ENCODE peak calls at places on chromosomes 1 and 21, in ten cellular contexts. One of them, this sample, is unnamed.
A peak's percentile ranks its signal among the peaks of the same experiment; 100 is the strongest.

GRCh38 chr1:28428012-28428411 is 58.5 kb downstream of the PHACTR4 start:
- DNase-seq in CD4-positive, alpha-beta T cell: no peak
- DNase-seq in astrocyte of the spinal cord: no peak
- DNase-seq in Calu3: no peak
- DNase-seq in GM06990: no peak
- DNase-seq in coronary artery: no peak
- DNase-seq in LNCaP clone FGC: no peak
- DNase-seq in HepG2: no peak
- DNase-seq in HFF-Myc: no peak
- DNase-seq in BE2C: no peak
- DNase-seq in this sample: no peak

GRCh38 chr1:53327183-53327941 is 508 bp downstream of the LRP8 start:
- DNase-seq in CD4-positive, alpha-beta T cell: peak; percentile 36
- DNase-seq in astrocyte of the spinal cord: peak; percentile 20
- DNase-seq in Calu3: peak; percentile 41
- DNase-seq in GM06990: peak; percentile 78
- DNase-seq in coronary artery: no peak
- DNase-seq in LNCaP clone FGC: no peak
- DNase-seq in HepG2: peak; percentile 15
- DNase-seq in HFF-Myc: no peak
- DNase-seq in BE2C: peak; percentile 61
- DNase-seq in this sample: peak; percentile 81

GRCh38 chr1:12609469-12610003 is 8.5 kb downstream of the DHRS3 start:
- DNase-seq in CD4-positive, alpha-beta T cell: no peak
- DNase-seq in astrocyte of the spinal cord: no peak
- DNase-seq in Calu3: no peak
- DNase-seq in GM06990: no peak
- DNase-seq in coronary artery: no peak
- DNase-seq in LNCaP clone FGC: no peak
- DNase-seq in HepG2: no peak
- DNase-seq in HFF-Myc: no peak
- DNase-seq in BE2C: no peak
- DNase-seq in this sample: no peak

GRCh38 chr1:55071477-55071876 is 32.1 kb downstream of the PCSK9 start:
- DNase-seq in CD4-positive, alpha-beta T cell: no peak
- DNase-seq in astrocyte of the spinal cord: peak; percentile 47
- DNase-seq in Calu3: peak; percentile 42
- DNase-seq in GM06990: no peak
- DNase-seq in coronary artery: no peak
- DNase-seq in LNCaP clone FGC: peak; percentile 22
- DNase-seq in HepG2: peak; percentile 72
- DNase-seq in HFF-Myc: no peak
- DNase-seq in BE2C: no peak
- DNase-seq in this sample: no peak

GRCh38 chr1:213977486-213977842 is 10.3 kb upstream of the PROX1 start:
- DNase-seq in CD4-positive, alpha-beta T cell: no peak
- DNase-seq in astrocyte of the spinal cord: peak; percentile 39
- DNase-seq in Calu3: no peak
- DNase-seq in GM06990: no peak
- DNase-seq in coronary artery: no peak
- DNase-seq in LNCaP clone FGC: no peak
- DNase-seq in HepG2: peak; percentile 54
- DNase-seq in HFF-Myc: no peak
- DNase-seq in BE2C: no peak
- DNase-seq in this sample: no peak

GRCh38 chr1:7975212-7975865 is 13.8 kb downstream of the PARK7 start:
- DNase-seq in CD4-positive, alpha-beta T cell: no peak
- DNase-seq in astrocyte of the spinal cord: peak; percentile 77
- DNase-seq in Calu3: peak; percentile 83
- DNase-seq in GM06990: no peak
- DNase-seq in coronary artery: peak; percentile 81
- DNase-seq in LNCaP clone FGC: peak; percentile 89
- DNase-seq in HepG2: peak; percentile 76
- DNase-seq in HFF-Myc: peak; percentile 61
- DNase-seq in BE2C: peak; percentile 58
- DNase-seq in this sample: peak; percentile 83

GRCh38 chr1:5895446-5896406 is 96.5 kb downstream of the NPHP4 start:
- DNase-seq in CD4-positive, alpha-beta T cell: no peak
- DNase-seq in astrocyte of the spinal cord: no peak
- DNase-seq in Calu3: no peak
- DNase-seq in GM06990: no peak
- DNase-seq in coronary artery: no peak
- DNase-seq in LNCaP clone FGC: no peak
- DNase-seq in HepG2: no peak
- DNase-seq in HFF-Myc: no peak
- DNase-seq in BE2C: no peak
- DNase-seq in this sample: no peak

GRCh38 chr1:190373705-190374336 is 103.8 kb downstream of the BRINP3 start:
- DNase-seq in CD4-positive, alpha-beta T cell: no peak
- DNase-seq in astrocyte of the spinal cord: peak; percentile 14
- DNase-seq in Calu3: peak; percentile 8
- DNase-seq in GM06990: no peak
- DNase-seq in coronary artery: no peak
- DNase-seq in LNCaP clone FGC: peak; percentile 30
- DNase-seq in HepG2: peak; percentile 15
- DNase-seq in HFF-Myc: no peak
- DNase-seq in BE2C: no peak
- DNase-seq in this sample: no peak

GRCh38 chr1:223742861-223743517 is 30.6 kb downstream of the CAPN2 start:
- DNase-seq in CD4-positive, alpha-beta T cell: no peak
- DNase-seq in astrocyte of the spinal cord: no peak
- DNase-seq in Calu3: no peak
- DNase-seq in GM06990: no peak
- DNase-seq in coronary artery: no peak
- DNase-seq in LNCaP clone FGC: no peak
- DNase-seq in HepG2: no peak
- DNase-seq in HFF-Myc: no peak
- DNase-seq in BE2C: no peak
- DNase-seq in this sample: peak; percentile 34

GRCh38 chr1:27405074-27405473 is 12.7 kb downstream of the GPR3 start:
- DNase-seq in CD4-positive, alpha-beta T cell: no peak
- DNase-seq in astrocyte of the spinal cord: peak; percentile 88
- DNase-seq in Calu3: no peak
- DNase-seq in GM06990: no peak
- DNase-seq in coronary artery: no peak
- DNase-seq in LNCaP clone FGC: no peak
- DNase-seq in HepG2: no peak
- DNase-seq in HFF-Myc: no peak
- DNase-seq in BE2C: no peak
- DNase-seq in this sample: peak; percentile 35

GRCh38 chr1:41314781-41315481 is 46.3 kb upstream of the FOXO6 start:
- DNase-seq in CD4-positive, alpha-beta T cell: no peak
- DNase-seq in astrocyte of the spinal cord: no peak
- DNase-seq in Calu3: no peak
- DNase-seq in GM06990: no peak
- DNase-seq in coronary artery: no peak
- DNase-seq in LNCaP clone FGC: no peak
- DNase-seq in HepG2: no peak
- DNase-seq in HFF-Myc: no peak
- DNase-seq in BE2C: no peak
- DNase-seq in this sample: no peak

GRCh38 chr21:39016740-39017315 is 166.4 kb downstream of the PSMG1 start:
- DNase-seq in CD4-positive, alpha-beta T cell: no peak
- DNase-seq in astrocyte of the spinal cord: no peak
- DNase-seq in Calu3: no peak
- DNase-seq in GM06990: no peak
- DNase-seq in coronary artery: no peak
- DNase-seq in LNCaP clone FGC: no peak
- DNase-seq in HepG2: no peak
- DNase-seq in HFF-Myc: peak; percentile 19
- DNase-seq in BE2C: no peak
- DNase-seq in this sample: no peak

GRCh38 chr1:193846881-193847280 is 660.5 kb upstream of the B3GALT2 start:
- DNase-seq in CD4-positive, alpha-beta T cell: no peak
- DNase-seq in astrocyte of the spinal cord: peak; percentile 1
- DNase-seq in Calu3: no peak
- DNase-seq in GM06990: no peak
- DNase-seq in coronary artery: no peak
- DNase-seq in LNCaP clone FGC: no peak
- DNase-seq in HepG2: no peak
- DNase-seq in HFF-Myc: no peak
- DNase-seq in BE2C: no peak
- DNase-seq in this sample: no peak

GRCh38 chr1:193850745-193851144 is 664.3 kb upstream of the B3GALT2 start:
- DNase-seq in CD4-positive, alpha-beta T cell: no peak
- DNase-seq in astrocyte of the spinal cord: peak; percentile 2
- DNase-seq in Calu3: no peak
- DNase-seq in GM06990: no peak
- DNase-seq in coronary artery: no peak
- DNase-seq in LNCaP clone FGC: no peak
- DNase-seq in HepG2: no peak
- DNase-seq in HFF-Myc: no peak
- DNase-seq in BE2C: no peak
- DNase-seq in this sample: no peak

DNA sequence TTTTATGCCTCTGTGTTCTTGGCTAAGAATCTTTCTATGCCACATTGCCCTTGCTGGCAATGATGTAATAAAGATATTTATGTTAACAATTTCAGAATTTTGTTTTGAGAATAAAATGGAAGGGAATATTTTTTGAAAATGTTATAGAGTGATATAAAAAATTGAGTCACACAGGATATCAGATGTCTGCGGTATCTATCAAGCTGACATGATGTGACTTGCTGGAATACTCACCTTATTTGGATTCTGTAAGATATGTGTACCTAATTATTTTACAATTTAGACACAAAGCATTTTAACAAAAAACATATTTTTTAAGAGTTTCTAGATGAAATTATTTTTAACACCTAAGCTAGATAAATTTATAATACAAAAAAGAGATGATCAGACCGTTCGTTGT is 660.0 kb upstream of the B3GALT2 start:
- DNase-seq in CD4-positive, alpha-beta T cell: no peak
- DNase-seq in astrocyte of the spinal cord: no peak
- DNase-seq in Calu3: no peak
- DNase-seq in GM06990: no peak
- DNase-seq in coronary artery: no peak
- DNase-seq in LNCaP clone FGC: no peak
- DNase-seq in HepG2: no peak
- DNase-seq in HFF-Myc: no peak
- DNase-seq in BE2C: no peak
- DNase-seq in this sample: no peak
- TF ChIP-seq CTCF in CD4-positive, alpha-beta T cell: no peak
- TF ChIP-seq CTCF in astrocyte of the spinal cord: no peak
- TF ChIP-seq CTCF in Calu3: no peak
- TF ChIP-seq CTCF in GM06990: no peak
- TF ChIP-seq CTCF in coronary artery: no peak
- TF ChIP-seq CTCF in LNCaP clone FGC: no peak
- TF ChIP-seq CTCF in HepG2: no peak
- TF ChIP-seq CTCF in HFF-Myc: no peak
- TF ChIP-seq CTCF in BE2C: no peak
- TF ChIP-seq CTCF in this sample: no peak

DNA sequence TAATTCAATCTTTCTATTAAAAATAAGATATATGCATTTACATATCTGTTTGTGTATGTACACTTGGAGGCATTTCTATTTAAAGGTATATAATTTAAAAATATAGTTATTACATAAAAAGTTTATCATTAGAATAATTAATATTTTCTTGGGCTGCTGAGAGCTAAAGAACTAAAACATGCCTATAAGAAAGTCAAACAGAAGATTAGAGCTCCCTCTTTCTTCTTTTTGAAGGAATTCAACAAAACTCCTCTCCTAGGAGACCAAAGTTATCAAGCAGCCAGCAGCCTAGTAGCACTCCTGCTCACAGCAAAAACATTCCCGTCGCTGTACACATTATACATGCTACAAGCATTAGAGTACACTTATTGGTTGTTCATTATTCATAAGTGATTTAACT is 216.5 kb downstream of the VAV3 start:
- DNase-seq in CD4-positive, alpha-beta T cell: no peak
- DNase-seq in astrocyte of the spinal cord: peak; percentile 28
- DNase-seq in Calu3: no peak
- DNase-seq in GM06990: no peak
- DNase-seq in coronary artery: no peak
- DNase-seq in LNCaP clone FGC: no peak
- DNase-seq in HepG2: peak; percentile 32
- DNase-seq in HFF-Myc: no peak
- DNase-seq in BE2C: no peak
- DNase-seq in this sample: no peak
- TF ChIP-seq CTCF in CD4-positive, alpha-beta T cell: no peak
- TF ChIP-seq CTCF in astrocyte of the spinal cord: peak; percentile 39
- TF ChIP-seq CTCF in Calu3: no peak
- TF ChIP-seq CTCF in GM06990: peak; percentile 23
- TF ChIP-seq CTCF in coronary artery: no peak
- TF ChIP-seq CTCF in LNCaP clone FGC: peak; percentile 50
- TF ChIP-seq CTCF in HepG2: peak; percentile 58
- TF ChIP-seq CTCF in HFF-Myc: peak; percentile 5
- TF ChIP-seq CTCF in BE2C: peak; percentile 50
- TF ChIP-seq CTCF in this sample: no peak

DNA sequence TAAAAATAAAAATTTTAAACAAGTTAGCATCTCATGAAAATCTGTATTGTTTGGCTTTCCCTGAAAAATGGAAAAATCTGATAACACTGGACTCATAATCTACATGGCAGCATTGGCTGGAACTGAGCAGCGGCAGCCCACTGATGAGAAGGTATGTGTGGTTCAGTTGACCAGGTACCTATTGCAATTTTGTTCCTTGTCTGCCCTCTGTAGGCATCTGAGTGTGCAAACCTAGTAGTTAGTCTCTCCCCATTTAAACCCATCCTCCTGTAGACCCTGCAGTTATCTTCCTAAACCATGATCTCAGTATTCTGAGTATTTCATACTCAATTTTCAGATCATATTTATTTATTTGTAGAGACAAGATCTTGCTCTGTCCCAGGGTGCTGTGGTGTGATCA is 59.4 kb upstream of the SERBP1 start:
- DNase-seq in CD4-positive, alpha-beta T cell: no peak
- DNase-seq in astrocyte of the spinal cord: peak; percentile 19
- DNase-seq in Calu3: no peak
- DNase-seq in GM06990: no peak
- DNase-seq in coronary artery: no peak
- DNase-seq in LNCaP clone FGC: no peak
- DNase-seq in HepG2: peak; percentile 36
- DNase-seq in HFF-Myc: no peak
- DNase-seq in BE2C: no peak
- DNase-seq in this sample: no peak
- TF ChIP-seq CTCF in CD4-positive, alpha-beta T cell: no peak
- TF ChIP-seq CTCF in astrocyte of the spinal cord: peak; percentile 38
- TF ChIP-seq CTCF in Calu3: no peak
- TF ChIP-seq CTCF in GM06990: peak; percentile 38
- TF ChIP-seq CTCF in coronary artery: no peak
- TF ChIP-seq CTCF in LNCaP clone FGC: peak; percentile 55
- TF ChIP-seq CTCF in HepG2: peak; percentile 63
- TF ChIP-seq CTCF in HFF-Myc: no peak
- TF ChIP-seq CTCF in BE2C: no peak
- TF ChIP-seq CTCF in this sample: no peak

DNA sequence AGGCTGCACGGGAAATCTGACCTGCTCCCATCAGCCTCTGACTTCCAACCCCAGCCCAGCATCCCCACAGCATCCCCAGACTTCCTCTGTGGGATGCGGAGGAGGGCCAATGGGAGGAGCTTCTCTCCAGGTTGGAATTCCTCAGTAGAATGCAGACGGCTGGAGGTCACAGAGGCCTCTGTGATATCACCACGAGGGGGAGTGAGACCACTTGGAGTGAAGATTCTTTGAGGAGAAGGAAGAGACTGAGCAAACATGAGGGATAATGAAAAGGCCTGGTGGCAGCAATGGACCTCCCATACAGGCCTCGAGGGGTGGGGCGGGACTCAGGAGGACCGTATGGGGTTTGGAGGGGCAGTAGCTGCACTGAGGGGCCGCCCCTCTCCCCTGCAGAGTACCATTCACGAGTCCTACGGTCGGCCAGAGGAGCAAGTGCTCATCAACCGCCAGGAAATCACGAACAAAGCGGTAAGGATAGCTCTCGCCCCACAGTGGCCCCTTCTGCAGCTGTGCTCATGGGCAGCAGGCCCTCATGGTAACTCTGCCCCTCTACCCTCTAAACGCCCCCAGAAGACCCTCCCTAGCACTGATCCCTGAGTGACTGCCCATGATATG is at the start of gene CATSPER4:
- DNase-seq in CD4-positive, alpha-beta T cell: peak; percentile 17
- DNase-seq in astrocyte of the spinal cord: no peak
- DNase-seq in Calu3: no peak
- DNase-seq in GM06990: no peak
- DNase-seq in coronary artery: no peak
- DNase-seq in LNCaP clone FGC: no peak
- DNase-seq in HepG2: peak; percentile 54
- DNase-seq in HFF-Myc: no peak
- DNase-seq in BE2C: peak; percentile 28
- DNase-seq in this sample: peak; percentile 46
- TF ChIP-seq CTCF in CD4-positive, alpha-beta T cell: no peak
- TF ChIP-seq CTCF in astrocyte of the spinal cord: peak; percentile 26
- TF ChIP-seq CTCF in Calu3: no peak
- TF ChIP-seq CTCF in GM06990: peak; percentile 21
- TF ChIP-seq CTCF in coronary artery: no peak
- TF ChIP-seq CTCF in LNCaP clone FGC: no peak
- TF ChIP-seq CTCF in HepG2: peak; percentile 68
- TF ChIP-seq CTCF in HFF-Myc: no peak
- TF ChIP-seq CTCF in BE2C: peak; percentile 44
- TF ChIP-seq CTCF in this sample: peak; percentile 46